ENCODE peak calls at places on chromosomes 13 and 19, in five cellular contexts. F, X, Q, L and J are unnamed samples.

GRCh38 chr19:38142176-38143035 is 81.6 kb downstream of the DPF1 start:
- DNase-seq in F (peak; percentile 31), X (peak; percentile 60), Q (peak; percentile 76), L (peak; percentile 41), J (no peak)

GRCh38 chr13:77150651-77151050 is 123.7 kb upstream of the FBXL3 start:
- DNase-seq in F (no peak), X (no peak), Q (no peak), L (peak; percentile 11), J (no peak)

GRCh38 chr19:35828694-35829301 is 16.2 kb upstream of the PRODH2 start:
- DNase-seq in F (peak; percentile 61), X (peak; percentile 52), Q (peak; percentile 62), L (peak; percentile 55), J (no peak)

GRCh38 chr19:56170261-56170660 is 5.5 kb upstream of the GALP start:
- DNase-seq in F (peak; percentile 94), X (peak; percentile 16), Q (peak; percentile 93), L (peak; percentile 85), J (no peak)

GRCh38 chr13:20099319-20099718 is 61.5 kb downstream of the GJA3 start:
- DNase-seq in F (no peak), X (no peak), Q (no peak), L (no peak), J (no peak)

GRCh38 chr13:19596960-19597361 is 35.6 kb upstream of the TPTE2 start:
- DNase-seq in F (peak; percentile 91), X (no peak), Q (peak; percentile 60), L (peak; percentile 42), J (no peak)

GRCh38 chr13:20074956-20075355 is 85.9 kb downstream of the GJA3 start:
- DNase-seq in F (no peak), X (no peak), Q (no peak), L (no peak), J (no peak)

GRCh38 chr13:30870049-30870884 is 35.8 kb upstream of the MEDAG start:
- DNase-seq in F (peak; percentile 46), X (peak; percentile 99), Q (peak; percentile 73), L (peak; percentile 99), J (peak; percentile 66)

GRCh38 chr19:41050426-41050825 is 37.8 kb upstream of the CYP2A13 start:
- DNase-seq in F (no peak), X (no peak), Q (no peak), L (no peak), J (no peak)

GRCh38 chr19:33802801-33803200 is 6.1 kb downstream of the KCTD15 start:
- DNase-seq in F (no peak), X (no peak), Q (no peak), L (no peak), J (no peak)
- TF ChIP-seq CTCF in F (no peak), X (no peak), Q (no peak), L (no peak), J (no peak)

GRCh38 chr19:10514211-10515145 is 2.8 kb downstream of the S1PR5 start:
- DNase-seq in F (no peak), X (no peak), Q (no peak), L (no peak), J (no peak)
- TF ChIP-seq CTCF in F (no peak), X (no peak), Q (no peak), L (no peak), J (no peak)

GRCh38 chr19:42285546-42285945 is 16.4 kb upstream of the PRR19 start:
- DNase-seq in F (no peak), X (no peak), Q (no peak), L (no peak), J (peak; percentile 24)
- TF ChIP-seq CTCF in F (no peak), X (no peak), Q (no peak), L (no peak), J (no peak)

GRCh38 chr19:14550201-14550754 is 20.9 kb downstream of the TECR start:
- DNase-seq in F (peak; percentile 50), X (no peak), Q (peak; percentile 74), L (peak; percentile 44), J (no peak)
- TF ChIP-seq CTCF in F (no peak), X (no peak), Q (no peak), L (no peak), J (no peak)

GRCh38 chr19:13600091-13600490 is 93.8 kb upstream of the CACNA1A start:
- DNase-seq in F (no peak), X (no peak), Q (no peak), L (no peak), J (no peak)

GRCh38 chr19:13606156-13606555 is 99.9 kb upstream of the CACNA1A start:
- DNase-seq in F (no peak), X (no peak), Q (no peak), L (no peak), J (no peak)

GRCh38 chr19:13610042-13610691 is 103.9 kb upstream of the CACNA1A start:
- DNase-seq in F (peak; percentile 26), X (no peak), Q (no peak), L (no peak), J (no peak)

GRCh38 chr19:13600802-13601201 is 94.5 kb upstream of the CACNA1A start:
- DNase-seq in F (no peak), X (no peak), Q (no peak), L (no peak), J (no peak)

DNA sequence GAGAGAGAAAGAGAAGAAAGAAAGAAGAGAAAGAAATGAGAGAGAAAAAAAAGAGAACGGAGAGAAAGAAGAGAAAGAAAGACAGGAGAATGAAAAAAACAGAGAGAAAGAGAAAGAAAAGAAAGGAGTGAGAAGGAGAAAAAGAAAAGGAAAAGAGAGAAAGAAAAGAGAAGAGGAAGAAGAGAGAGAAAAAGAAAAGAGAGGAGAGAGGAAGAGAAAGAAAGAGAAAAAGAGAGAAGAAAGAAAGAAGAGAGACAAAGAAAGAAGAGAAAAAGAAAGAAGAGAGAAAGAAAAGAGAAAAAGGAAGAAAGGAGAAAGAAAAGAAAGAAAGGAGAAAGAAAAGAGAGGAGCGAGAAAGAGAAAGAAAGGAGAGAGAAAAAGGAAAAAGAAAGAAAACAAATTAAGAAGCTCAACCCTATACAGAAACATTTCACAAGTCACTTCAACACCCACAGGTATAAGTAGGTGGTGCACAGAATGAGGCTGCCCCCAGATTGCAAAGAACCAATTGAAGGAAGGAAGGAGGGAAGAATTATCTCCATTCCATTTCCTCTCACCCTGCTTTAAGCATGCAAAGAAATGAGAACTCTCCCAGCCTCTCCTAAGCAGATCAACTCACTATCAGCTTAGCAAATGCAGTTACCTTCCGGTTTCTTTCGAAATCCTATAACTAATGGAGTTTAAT is 98.8 kb upstream of the CACNA1A start:
- DNase-seq in F (no peak), X (no peak), Q (no peak), L (no peak), J (no peak)
- TF ChIP-seq CTCF in F (no peak), X (no peak), Q (no peak), L (no peak), J (no peak)